ENCODE peak calls at places on chromosomes 13 and 19, in six cellular contexts. S is pancreas; B is sciatic nerve; L is GM12892; R is HL-60; Z is stimulated activated CD4-positive, alpha-beta T cell treated with anti-CD3 and anti-CD28 coated beads, Interleukin-15, amount 100 ng/mL, for 1 hour. Q is an unnamed sample.

GRCh38 chr19:53958168-53958571 is 4.6 kb upstream of the CACNG8 start:
- DNase-seq in B (no peak), S (no peak), L (no peak), Z (no peak), R (no peak), Q (no peak)

GRCh38 chr13:34246511-34246910 is 428.6 kb downstream of the RFC3 start:
- DNase-seq in Z (no peak), R (no peak), S (no peak), B (no peak), L (no peak), Q (no peak)

GRCh38 chr19:15118248-15118647 is 11.0 kb downstream of the SYDE1 start:
- DNase-seq in L (no peak), S (no peak), Z (no peak), R (no peak), B (no peak), Q (no peak)

GRCh38 chr19:51799311-51799997 is 4.5 kb downstream of the FPR3 start:
- DNase-seq in S (peak; percentile 38), R (no peak), B (peak; percentile 72), L (no peak), Z (no peak), Q (no peak)

GRCh38 chr19:28687296-28687695 is 525.7 kb downstream of the UQCRFS1 start:
- DNase-seq in L (no peak), S (no peak), R (no peak), B (no peak), Z (no peak), Q (no peak)

GRCh38 chr19:29668746-29669609 is 3.7 kb downstream of the PLEKHF1 start:
- DNase-seq in R (no peak), Z (no peak), B (peak; percentile 52), S (no peak), L (no peak), Q (no peak)

GRCh38 chr13:30856004-30856790 is 49.9 kb upstream of the MEDAG start:
- DNase-seq in Z (no peak), B (no peak), L (no peak), S (no peak), R (no peak), Q (no peak)

GRCh38 chr13:97928306-97928705 is 25.2 kb upstream of the IPO5 start:
- DNase-seq in R (no peak), S (no peak), B (no peak), L (no peak), Z (no peak), Q (no peak)

GRCh38 chr19:10655457-10656312 is 1.5 kb downstream of the ILF3 start:
- DNase-seq in Z (no peak), L (no peak), B (no peak), S (peak; percentile 55), R (no peak), Q (no peak)

GRCh38 chr13:27038323-27038722 is 133.3 kb downstream of the USP12 start:
- DNase-seq in S (no peak), Z (no peak), B (no peak), L (no peak), R (no peak), Q (no peak)

GRCh38 chr19:41588497-41589209 is 12.7 kb downstream of the CEACAM21 start:
- DNase-seq in R (no peak), S (no peak), Z (no peak), L (no peak), B (no peak), Q (no peak)

GRCh38 chr13:87331178-87331577 is 340.0 kb upstream of the SLITRK5 start:
- DNase-seq in Z (no peak), B (no peak), S (no peak), L (no peak), R (no peak), Q (no peak)

GRCh38 chr13:79593611-79594275 is 112.8 kb downstream of the NDFIP2 start:
- DNase-seq in S (no peak), L (no peak), B (no peak), Z (no peak), R (no peak), Q (no peak)

GRCh38 chr19:4305659-4306058 is 1.3 kb downstream of the FSD1 start:
- DNase-seq in S (no peak), B (no peak), R (no peak), L (no peak), Z (no peak), Q (no peak)

GRCh38 chr19:50817941-50818858 is 5.4 kb downstream of the KLK1 start:
- DNase-seq in L (peak; percentile 91), Z (peak; percentile 33), R (no peak), B (no peak), S (peak; percentile 95), Q (peak; percentile 28)

GRCh38 chr13:98782654-98783053 is 30.2 kb upstream of the SLC15A1 start:
- DNase-seq in Z (no peak), R (no peak), B (no peak), S (no peak), L (no peak), Q (no peak)

GRCh38 chr19:16085115-16085514 is 8.8 kb downstream of the TPM4 start:
- DNase-seq in R (no peak), L (no peak), S (no peak), B (no peak), Z (no peak), Q (no peak)

GRCh38 chr13:23881408-23881785 is 7.8 kb downstream of the MIPEP start:
- DNase-seq in L (no peak), Z (no peak), B (no peak), S (no peak), R (no peak), Q (no peak)

GRCh38 chr19:1580957-1581356 is 11.7 kb downstream of the MBD3 start:
- DNase-seq in B (no peak), R (no peak), Z (no peak), S (no peak), L (no peak), Q (no peak)

GRCh38 chr13:79481685-79482052 is 714 bp downstream of the NDFIP2 start:
- DNase-seq in Z (peak; percentile 49), R (no peak), B (no peak), S (peak; percentile 34), L (no peak), Q (peak; percentile 15)

GRCh38 chr19:14318873-14319272 is 62.4 kb upstream of the ADGRE5 start:
- DNase-seq in L (no peak), R (no peak), B (no peak), S (no peak), Z (no peak), Q (no peak)

GRCh38 chr19:47391510-47392223 is 27.7 kb downstream of the MEIS3 start:
- DNase-seq in L (peak; percentile 64), R (peak; percentile 59), S (peak; percentile 55), Z (peak; percentile 75), B (peak; percentile 88), Q (peak; percentile 86)

GRCh38 chr19:41218615-41219507 is at the start of gene AXL:
- DNase-seq in B (peak; percentile 88), Z (no peak), R (no peak), S (peak; percentile 12), L (no peak), Q (no peak)

GRCh38 chr13:60679131-60679530 is 282.1 kb downstream of the TDRD3 start:
- DNase-seq in B (no peak), R (no peak), L (no peak), Z (no peak), S (no peak), Q (no peak)

GRCh38 chr19:11195169-11195568 is 2.2 kb downstream of the KANK2 start:
- DNase-seq in B (no peak), L (no peak), R (no peak), S (no peak), Z (no peak), Q (no peak)

GRCh38 chr19:45508931-45509691 is 1.8 kb downstream of the VASP start:
- DNase-seq in R (peak; percentile 54), B (peak; percentile 80), S (peak; percentile 56), Z (no peak), L (peak; percentile 81), Q (no peak)

GRCh38 chr13:45219938-45220375 is 19.1 kb upstream of the KCTD4 start:
- DNase-seq in B (no peak), S (no peak), R (peak; percentile 28), Z (no peak), L (no peak), Q (no peak)

GRCh38 chr13:97586941-97587340 is 153.0 kb downstream of the RAP2A start:
- DNase-seq in Z (no peak), S (no peak), B (no peak), R (no peak), L (no peak), Q (no peak)

GRCh38 chr13:48532146-48532472 is 771 bp downstream of the RCBTB2 start:
- DNase-seq in R (peak; percentile 22), Z (no peak), L (no peak), S (no peak), B (no peak), Q (no peak)

GRCh38 chr19:37963190-37963947 is 56.4 kb downstream of the SIPA1L3 start:
- DNase-seq in L (no peak), R (no peak), B (no peak), Z (no peak), S (no peak), Q (no peak)

Q was measured in activated T-cell treated with anti-CD3 and anti-CD28 coated beads for 1 hour.